ENCODE peak calls at places on chromosomes 6 and 20, in ten cellular contexts. Q, H, I, E, Z, X, K, B, C and F are unnamed samples.

GRCh38 chr6:112665114-112665513 is 318.0 kb downstream of the RFPL4B start:
- DNase-seq in X (no peak), I (no peak), C (no peak), Q (no peak), Z (no peak), B (no peak), H (no peak), K (no peak), E (no peak), F (no peak)

GRCh38 chr6:136990754-136991153 is 54.0 kb downstream of the IL20RA start:
- DNase-seq in H (no peak), C (no peak), X (no peak), B (no peak), K (no peak), I (no peak), Q (no peak), Z (no peak), E (no peak), F (no peak)

GRCh38 chr6:12536416-12536815 is 180.2 kb upstream of the PHACTR1 start:
- DNase-seq in Q (no peak), X (no peak), K (no peak), H (no peak), C (no peak), B (no peak), E (no peak), I (no peak), Z (no peak), F (no peak)

GRCh38 chr6:168088161-168089106 is 9.4 kb upstream of the FRMD1 start:
- DNase-seq in K (peak; percentile 57), H (peak; percentile 14), I (no peak), Z (peak; percentile 0), B (no peak), Q (no peak), E (no peak), X (peak; percentile 89), C (peak; percentile 81), F (peak; percentile 52)

GRCh38 chr6:41167173-41167963 is 4.5 kb upstream of the TREM2 start:
- DNase-seq in E (no peak), I (no peak), K (no peak), Q (no peak), B (peak; percentile 61), X (no peak), C (no peak), Z (peak; percentile 10), H (no peak), F (no peak)

GRCh38 chr6:69813508-69813907 is 16.7 kb upstream of the LMBRD1 start:
- DNase-seq in Q (no peak), C (no peak), X (no peak), H (no peak), I (no peak), E (no peak), Z (no peak), B (no peak), K (no peak), F (no peak)

GRCh38 chr6:22954749-22955385 is 385.5 kb downstream of the HDGFL1 start:
- DNase-seq in B (peak; percentile 11), Z (no peak), X (no peak), C (no peak), I (no peak), Q (no peak), E (no peak), H (no peak), K (no peak), F (no peak)

GRCh38 chr20:571754-572331 is 28.3 kb upstream of the CSNK2A1 start:
- DNase-seq in I (no peak), C (peak; percentile 79), Q (peak; percentile 51), Z (no peak), B (no peak), E (no peak), X (peak; percentile 33), H (peak; percentile 74), K (peak; percentile 92), F (no peak)

GRCh38 chr6:38517005-38517404 is 122.7 kb downstream of the BTBD9 start:
- DNase-seq in I (no peak), E (no peak), Q (no peak), X (no peak), K (no peak), B (peak; percentile 34), C (no peak), Z (no peak), H (no peak), F (no peak)

GRCh38 chr6:36979343-36979742 is 6.7 kb downstream of the MTCH1 start:
- DNase-seq in K (no peak), E (peak; percentile 52), B (peak; percentile 57), X (peak; percentile 83), Q (peak; percentile 82), H (no peak), Z (peak; percentile 36), I (no peak), C (no peak), F (no peak)

GRCh38 chr6:36983538-36983937 is 2.5 kb downstream of the MTCH1 start:
- DNase-seq in Q (no peak), E (no peak), I (no peak), C (no peak), Z (no peak), H (no peak), X (no peak), K (no peak), B (no peak), F (no peak)

GRCh38 chr6:36978687-36979086 is 7.3 kb downstream of the MTCH1 start:
- DNase-seq in X (no peak), Q (no peak), E (no peak), Z (no peak), K (no peak), H (no peak), I (no peak), C (no peak), B (no peak), F (no peak)

GRCh38 chr6:36980129-36980528 is 5.9 kb downstream of the MTCH1 start:
- DNase-seq in Z (no peak), Q (no peak), I (no peak), B (no peak), C (no peak), E (no peak), X (no peak), K (no peak), H (no peak), F (no peak)

GRCh38 chr6:36980876-36981619 is 4.9 kb downstream of the MTCH1 start:
- DNase-seq in Z (no peak), Q (no peak), I (no peak), X (no peak), C (no peak), B (no peak), E (no peak), H (no peak), K (no peak), F (no peak)
- TF ChIP-seq CTCF in Z (no peak), Q (no peak), I (peak; percentile 27), X (peak; percentile 29), C (no peak), B (no peak), E (no peak), H (peak; percentile 19), K (peak; percentile 10), F (peak; percentile 22)

DNA sequence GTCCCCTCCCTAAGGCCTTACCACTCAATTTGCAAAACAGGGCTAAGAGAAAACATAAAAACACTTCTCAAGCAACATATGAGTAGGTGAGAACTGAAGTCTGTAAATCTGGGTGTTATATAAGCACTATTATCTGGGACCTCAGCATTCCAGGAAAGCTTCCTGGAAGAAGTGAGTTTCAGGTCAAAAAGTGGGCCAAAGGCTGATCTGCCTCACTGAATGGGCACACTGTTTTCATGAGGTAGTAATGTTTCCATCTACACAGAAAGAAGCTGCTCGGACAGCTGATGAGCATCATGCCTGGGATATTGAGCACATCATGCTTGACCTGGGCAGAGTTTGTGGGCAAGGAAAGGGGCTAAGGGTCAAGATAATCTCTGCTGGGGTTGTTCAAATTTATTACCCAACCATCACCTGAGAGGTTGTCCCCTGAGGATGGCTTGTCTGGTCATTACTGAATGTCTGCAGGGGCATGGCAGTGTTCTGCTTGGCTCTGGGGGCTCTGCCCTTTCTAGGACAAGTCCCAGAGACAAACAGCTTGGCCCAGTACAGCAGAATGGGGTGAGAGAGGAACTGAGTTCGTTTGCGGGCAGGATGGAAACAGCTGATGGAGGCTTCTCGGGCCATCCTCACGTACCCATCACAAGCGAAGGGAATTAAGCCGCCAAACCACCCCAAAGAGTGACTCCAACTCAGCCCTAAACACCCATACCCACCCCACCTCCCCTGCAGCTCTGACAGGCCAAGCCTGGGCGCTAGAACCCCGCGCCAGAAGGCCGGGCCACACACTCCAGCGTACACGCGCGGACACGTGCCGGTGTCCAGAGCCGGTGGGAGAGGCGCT is 1.2 kb upstream of the SYNJ2 start:
- DNase-seq in E (no peak), Q (no peak), B (no peak), K (no peak), H (no peak), C (no peak), I (no peak), X (no peak), Z (no peak), F (no peak)
- H3K4me3 ChIP-seq in E (peak overlapping the region; percentile 92), Q (no peak overlapping the region), B (peak overlapping the region; percentile 59), K (no peak overlapping the region), H (peak overlapping the region; percentile 97), C (peak overlapping the region; percentile 100), I (peak overlapping the region; percentile 62), X (peak overlapping the region; percentile 78), Z (peak overlapping the region; percentile 68), F (peak overlapping the region; percentile 44)

GRCh38 chr6:16837217-16837972 is 76.1 kb upstream of the ATXN1 start:
- DNase-seq in H (no peak), Z (no peak), Q (no peak), X (no peak), C (no peak), K (no peak), E (no peak), I (no peak), B (no peak), F (no peak)
- TF ChIP-seq CTCF in H (no peak), Z (no peak), Q (no peak), X (no peak), C (no peak), K (no peak), E (no peak), I (no peak), B (no peak), F (no peak)

GRCh38 chr6:150915156-150915555 is 49.7 kb downstream of the MTHFD1L start:
- DNase-seq in X (no peak), Q (no peak), C (no peak), H (no peak), I (no peak), B (no peak), E (no peak), Z (no peak), K (no peak), F (no peak)
- H3K4me3 ChIP-seq in X (no peak overlapping the region), Q (no peak overlapping the region), C (no peak overlapping the region), H (no peak overlapping the region), I (no peak overlapping the region), B (no peak overlapping the region), E (no peak overlapping the region), Z (no peak overlapping the region), K (no peak overlapping the region), F (no peak overlapping the region)

DNA sequence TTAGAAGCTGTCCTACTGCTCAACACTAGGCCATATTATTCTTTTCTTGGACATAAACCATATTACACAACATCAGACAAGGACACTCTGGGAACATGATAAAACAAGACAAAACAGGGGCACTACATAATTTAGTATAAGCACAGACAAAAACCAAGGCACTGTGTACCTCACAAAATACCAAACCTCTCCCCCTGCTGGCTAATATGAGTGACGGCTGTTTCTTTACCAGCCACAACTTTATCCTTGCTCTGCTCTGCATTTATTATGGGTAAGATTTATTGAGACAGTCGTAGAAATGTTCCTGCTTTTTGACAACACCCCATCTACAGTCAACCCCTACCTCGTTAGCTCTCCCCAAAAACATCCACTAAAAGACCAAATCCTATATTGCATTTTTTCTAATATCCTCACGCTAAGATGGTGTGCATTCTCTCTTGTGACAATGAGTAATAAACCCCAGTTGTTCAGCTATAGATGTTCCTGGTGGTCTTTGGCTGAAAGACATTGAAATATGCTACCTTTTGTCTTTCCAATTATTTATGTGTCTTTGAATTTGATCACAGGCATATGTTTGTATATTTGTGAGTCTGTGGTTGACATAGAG is 23.8 kb upstream of the POLR1H start:
- DNase-seq in Z (no peak), I (no peak), X (no peak), K (no peak), E (no peak), Q (no peak), C (no peak), B (peak; percentile 41), H (no peak), F (no peak)
- TF ChIP-seq CTCF in Z (peak; percentile 56), I (peak; percentile 77), X (peak; percentile 23), K (peak; percentile 39), E (peak; percentile 18), Q (peak; percentile 31), C (peak; percentile 49), B (peak; percentile 69), H (no peak), F (peak; percentile 66)